ENCODE peak calls at places on chromosome 10, in six cellular contexts. W, Z, R, I, E and L are unnamed samples.

GRCh38 chr10:127215882-127216281 is 19.5 kb upstream of the INSYN2A start:
- DNase-seq in Z (no peak), W (no peak), E (no peak), R (no peak), I (no peak), L (no peak)

GRCh38 chr10:5666324-5667220 is at the start of gene ASB13:
- DNase-seq in Z (no peak), W (peak; percentile 91), E (peak; percentile 45), I (peak; percentile 71), R (no peak), L (no peak)

GRCh38 chr10:28411136-28411460 is 108.2 kb upstream of the MPP7 start:
- DNase-seq in Z (no peak), R (no peak), I (no peak), W (no peak), E (no peak), L (no peak)

GRCh38 chr10:123760648-123761428 is 94.7 kb downstream of the GPR26 start:
- DNase-seq in R (no peak), Z (no peak), I (no peak), W (no peak), E (no peak), L (no peak)

GRCh38 chr10:111098679-111099437 is 22.0 kb downstream of the ADRA2A start:
- DNase-seq in R (no peak), I (no peak), E (no peak), Z (no peak), W (peak; percentile 16), L (no peak)

GRCh38 chr10:42952358-42952757 is 124.5 kb upstream of the RET start:
- DNase-seq in R (no peak), Z (no peak), W (peak; percentile 84), I (no peak), E (no peak), L (peak; percentile 64)

GRCh38 chr10:43114743-43115611 is 23.3 kb upstream of the CSGALNACT2 start:
- DNase-seq in I (no peak), R (no peak), E (no peak), W (no peak), Z (no peak), L (no peak)

GRCh38 chr10:21929070-21929469 is 74.5 kb downstream of the DNAJC1 start:
- DNase-seq in E (no peak), I (no peak), W (no peak), R (no peak), Z (peak; percentile 61), L (no peak)

GRCh38 chr10:22230331-22230833 is 12.6 kb upstream of the EBLN1 start:
- DNase-seq in W (no peak), R (no peak), I (no peak), E (no peak), Z (peak; percentile 61), L (no peak)

GRCh38 chr10:6431186-6431585 is 148.9 kb downstream of the PRKCQ start:
- DNase-seq in E (no peak), R (no peak), Z (no peak), W (no peak), I (no peak), L (no peak)

GRCh38 chr10:50508315-50509051 is 115.3 kb downstream of the SGMS1 start:
- DNase-seq in I (no peak), E (no peak), Z (no peak), W (no peak), R (no peak), L (no peak)

GRCh38 chr10:6018422-6018821 is 41.1 kb upstream of the IL15RA start:
- DNase-seq in W (no peak), Z (no peak), R (no peak), E (no peak), I (no peak), L (no peak)

GRCh38 chr10:35613597-35614226 is 8.6 kb downstream of the GJD4 start:
- DNase-seq in I (no peak), Z (no peak), R (no peak), W (no peak), E (no peak), L (no peak)

GRCh38 chr10:49332333-49332732 is 33.4 kb downstream of the C10orf71 start:
- DNase-seq in W (no peak), I (no peak), Z (no peak), R (no peak), E (no peak), L (no peak)

GRCh38 chr10:61475449-61475873 is 22.3 kb upstream of the TMEM26 start:
- DNase-seq in I (no peak), W (no peak), Z (peak; percentile 79), E (no peak), R (no peak), L (no peak)

GRCh38 chr10:109866168-109866994 is 56.9 kb downstream of the XPNPEP1 start:
- DNase-seq in R (no peak), Z (no peak), I (no peak), E (no peak), W (no peak), L (no peak)

GRCh38 chr10:105017116-105017515 is 376.0 kb downstream of the SORCS3 start:
- DNase-seq in Z (peak; percentile 77), R (no peak), W (no peak), E (no peak), I (no peak), L (no peak)

GRCh38 chr10:95246582-95247051 is 44.2 kb downstream of the PDLIM1 start:
- DNase-seq in I (peak; percentile 16), Z (peak; percentile 56), E (no peak), R (peak; percentile 8), W (no peak), L (no peak)

GRCh38 chr10:12205082-12205481 is 9.1 kb downstream of the CDC123 start:
- DNase-seq in W (no peak), E (no peak), Z (no peak), I (no peak), R (no peak), L (no peak)

GRCh38 chr10:110883924-110884323 is 12.2 kb downstream of the PDCD4 start:
- DNase-seq in R (no peak), Z (no peak), E (no peak), W (no peak), I (no peak), L (no peak)

GRCh38 chr10:127547997-127548396 is 1.1 kb upstream of the NPS start:
- DNase-seq in I (no peak), W (no peak), E (no peak), Z (no peak), R (no peak), L (no peak)

GRCh38 chr10:44383749-44384600 is 922 bp downstream of the CXCL12 start:
- DNase-seq in W (peak; percentile 85), Z (no peak), E (no peak), R (no peak), I (no peak), L (no peak)

GRCh38 chr10:83373659-83374058 is 765.6 kb upstream of the GHITM start:
- DNase-seq in Z (peak; percentile 72), R (no peak), W (no peak), E (peak; percentile 69), I (no peak), L (no peak)

GRCh38 chr10:24552346-24553016 is 171.2 kb downstream of the ARHGAP21 start:
- DNase-seq in I (no peak), R (no peak), Z (no peak), W (peak; percentile 85), E (no peak), L (peak; percentile 26)

GRCh38 chr10:73734028-73734720 is 10.0 kb upstream of the SEC24C start:
- DNase-seq in I (no peak), E (no peak), R (no peak), W (peak; percentile 56), Z (no peak), L (no peak)

GRCh38 chr10:30818010-30818660 is 188.6 kb upstream of the LYZL2 start:
- DNase-seq in I (no peak), R (no peak), Z (peak; percentile 40), W (peak; percentile 56), E (no peak), L (no peak)

GRCh38 chr10:91980319-91980718 is 56.7 kb downstream of the BTAF1 start:
- DNase-seq in E (no peak), R (no peak), Z (no peak), I (no peak), W (no peak), L (no peak)

GRCh38 chr10:29140991-29141390 is 147.9 kb upstream of the LYZL1 start:
- DNase-seq in R (no peak), E (no peak), W (no peak), I (no peak), Z (peak; percentile 96), L (no peak)

GRCh38 chr10:58239561-58240169 is 28.0 kb downstream of the IPMK start:
- DNase-seq in Z (no peak), W (no peak), E (no peak), R (no peak), I (no peak), L (no peak)

GRCh38 chr10:112716924-112717348 is 233.1 kb upstream of the TCF7L2 start:
- DNase-seq in E (no peak), W (no peak), Z (peak; percentile 54), I (no peak), R (no peak), L (no peak)

GRCh38 chr10:71985542-71986250 is 21.5 kb downstream of the CHST3 start:
- DNase-seq in W (no peak), R (no peak), Z (peak; percentile 70), E (no peak), I (no peak), L (no peak)

GRCh38 chr10:133344236-133344635 is 2.9 kb upstream of the PRAP1 start:
- DNase-seq in I (no peak), E (no peak), Z (no peak), W (no peak), R (no peak), L (no peak)
- H3K27ac ChIP-seq in I (no peak overlapping the region), E (no peak overlapping the region), Z (no peak overlapping the region), W (no peak overlapping the region), R (no peak overlapping the region), L (no peak overlapping the region)

GRCh38 chr10:69459893-69460575 is 8.8 kb downstream of the TSPAN15 start:
- DNase-seq in Z (no peak), I (no peak), R (no peak), W (no peak), E (no peak), L (no peak)
- H3K27ac ChIP-seq in Z (no peak overlapping the region), I (peak overlapping the region; percentile 56), R (no peak overlapping the region), W (no peak overlapping the region), E (no peak overlapping the region), L (peak overlapping the region; percentile 67)

DNA sequence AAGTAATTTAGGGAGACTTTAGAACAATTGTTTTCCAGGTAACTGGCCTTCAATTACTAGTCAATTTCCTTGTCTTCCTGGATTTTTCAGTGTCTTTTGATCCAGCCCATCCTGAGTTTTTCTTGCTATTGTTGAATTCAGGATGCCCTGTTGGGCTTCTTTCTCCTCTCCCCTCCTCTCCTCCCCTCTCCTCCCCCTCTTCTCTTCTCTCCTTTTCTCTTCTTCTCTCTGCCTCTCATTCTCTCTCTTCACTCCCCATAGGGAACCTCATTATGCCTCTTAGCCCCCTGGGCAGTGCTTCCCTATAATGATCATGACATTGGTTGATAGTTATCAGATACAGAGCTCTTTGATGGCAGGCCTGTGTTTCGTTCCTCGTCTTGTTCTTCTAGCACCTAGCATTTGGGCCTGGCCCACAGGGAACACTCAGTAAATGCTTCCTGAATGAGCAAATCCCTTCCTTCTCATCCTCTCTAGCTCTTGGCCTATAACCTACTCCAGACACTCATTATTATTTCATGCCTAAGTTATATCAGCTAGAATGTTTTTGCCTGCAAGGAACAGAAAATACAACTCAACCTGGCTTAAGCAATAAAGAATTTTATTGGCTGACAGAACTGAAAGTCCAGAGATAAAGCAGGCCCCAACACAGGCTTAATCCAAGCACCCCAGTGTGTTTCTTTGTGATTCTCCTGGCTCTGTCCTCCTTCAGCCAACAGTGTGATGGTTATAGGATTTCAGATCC is 56.8 kb downstream of the CACNB2 start:
- DNase-seq in Z (no peak), W (no peak), R (no peak), E (no peak), I (no peak), L (no peak)
- H3K27ac ChIP-seq in Z (no peak overlapping the region), W (no peak overlapping the region), R (no peak overlapping the region), E (no peak overlapping the region), I (no peak overlapping the region), L (no peak overlapping the region)

GRCh38 chr10:80288849-80289248 is 609 bp downstream of the MAT1A start:
- DNase-seq in W (no peak), E (no peak), I (no peak), Z (no peak), R (no peak), L (no peak)
- H3K27ac ChIP-seq in W (no peak overlapping the region), E (no peak overlapping the region), I (no peak overlapping the region), Z (no peak overlapping the region), R (no peak overlapping the region), L (no peak overlapping the region)